ENCODE peak calls at places on chromosomes 12 and 14, in four cellular contexts. One of them, this sample, is unnamed.

GRCh38 chr14:34013714-34014055 is 62.8 kb upstream of the EGLN3 start:
- DNase-seq in H1: no peak
- DNase-seq in GM12878: no peak
- DNase-seq in K562: no peak
- DNase-seq in this sample: no peak

GRCh38 chr14:76862546-76863282 is 36.5 kb downstream of the LRRC74A start:
- DNase-seq in H1: no peak
- DNase-seq in K562: no peak
- DNase-seq in GM12878: no peak
- DNase-seq in this sample: no peak

GRCh38 chr14:22978873-22979671 is 3.3 kb downstream of the AJUBA start:
- DNase-seq in GM12878: no peak
- DNase-seq in H1: no peak
- DNase-seq in K562: no peak
- DNase-seq in this sample: no peak

GRCh38 chr12:5013206-5013830 is 30.4 kb upstream of the KCNA5 start:
- DNase-seq in H1: no peak
- DNase-seq in GM12878: no peak
- DNase-seq in K562: no peak
- DNase-seq in this sample: no peak

GRCh38 chr12:86137936-86138335 is 118.3 kb downstream of the MGAT4C start:
- DNase-seq in H1: no peak
- DNase-seq in GM12878: no peak
- DNase-seq in K562: no peak
- DNase-seq in this sample: no peak

GRCh38 chr14:60878121-60878520 is 102.8 kb downstream of the TRMT5 start:
- DNase-seq in H1: no peak
- DNase-seq in K562: no peak
- DNase-seq in GM12878: no peak
- DNase-seq in this sample: no peak

GRCh38 chr12:69509308-69509736 is 39.1 kb downstream of the FRS2 start:
- DNase-seq in GM12878: no peak
- DNase-seq in K562: no peak
- DNase-seq in H1: no peak
- DNase-seq in this sample: no peak

GRCh38 chr14:76836029-76836630 is 9.9 kb downstream of the LRRC74A start:
- DNase-seq in K562: no peak
- DNase-seq in GM12878: no peak
- DNase-seq in H1: no peak
- DNase-seq in this sample: no peak

GRCh38 chr14:99138999-99139865 is 132.8 kb downstream of the BCL11B start:
- DNase-seq in GM12878: no peak
- DNase-seq in H1: no peak
- DNase-seq in K562: no peak
- DNase-seq in this sample: no peak

GRCh38 chr12:57754411-57755193 is at the start of gene MARCHF9:
- DNase-seq in GM12878: no peak
- DNase-seq in K562: peak
- DNase-seq in H1: no peak
- DNase-seq in this sample: no peak

GRCh38 chr14:37594238-37594915 is 672 bp downstream of the FOXA1 start:
- DNase-seq in GM12878: no peak
- DNase-seq in K562: peak
- DNase-seq in H1: no peak
- DNase-seq in this sample: peak

GRCh38 chr12:75480469-75480949 is at the start of gene GLIPR1:
- DNase-seq in H1: no peak
- DNase-seq in K562: no peak
- DNase-seq in GM12878: peak
- DNase-seq in this sample: peak

GRCh38 chr12:50087995-50088394 is 2.9 kb downstream of the SMARCD1 start:
- DNase-seq in K562: no peak
- DNase-seq in H1: no peak
- DNase-seq in GM12878: no peak
- DNase-seq in this sample: peak

GRCh38 chr12:58378038-58378437 is 436.7 kb downstream of the ATP23 start:
- DNase-seq in GM12878: no peak
- DNase-seq in K562: no peak
- DNase-seq in H1: no peak
- DNase-seq in this sample: no peak

GRCh38 chr12:5173511-5174011 is 129.9 kb downstream of the KCNA5 start:
- DNase-seq in K562: no peak
- DNase-seq in H1: no peak
- DNase-seq in GM12878: no peak
- DNase-seq in this sample: no peak

GRCh38 chr12:68158427-68158826 is 1.1 kb downstream of the IFNG start:
- DNase-seq in K562: peak
- DNase-seq in GM12878: no peak
- DNase-seq in H1: no peak
- DNase-seq in this sample: no peak

GRCh38 chr14:71372411-71372838 is 465.2 kb downstream of the PCNX1 start:
- DNase-seq in H1: no peak
- DNase-seq in GM12878: no peak
- DNase-seq in K562: no peak
- DNase-seq in this sample: peak

GRCh38 chr12:104372048-104372720 is 68.6 kb downstream of the EID3 start:
- DNase-seq in K562: no peak
- DNase-seq in GM12878: no peak
- DNase-seq in H1: no peak
- DNase-seq in this sample: no peak

GRCh38 chr14:78083837-78084236 is 86.3 kb upstream of the NRXN3 start:
- DNase-seq in GM12878: no peak
- DNase-seq in H1: no peak
- DNase-seq in K562: no peak
- DNase-seq in this sample: no peak

GRCh38 chr14:52068741-52069616 is at the start of gene NID2:
- DNase-seq in GM12878: no peak
- DNase-seq in H1: peak
- DNase-seq in K562: peak
- DNase-seq in this sample: peak

GRCh38 chr14:99590746-99591555 is 13.1 kb downstream of the CCDC85C start:
- DNase-seq in GM12878: no peak
- DNase-seq in H1: no peak
- DNase-seq in K562: no peak
- DNase-seq in this sample: no peak

GRCh38 chr12:116539361-116539771 is 19.8 kb upstream of the MAP1LC3B2 start:
- DNase-seq in K562: no peak
- DNase-seq in H1: no peak
- DNase-seq in GM12878: no peak
- DNase-seq in this sample: no peak

GRCh38 chr14:55446127-55446736 is 5.8 kb upstream of the TBPL2 start:
- DNase-seq in GM12878: no peak
- DNase-seq in H1: no peak
- DNase-seq in K562: peak
- DNase-seq in this sample: peak

GRCh38 chr14:31582286-31582691 is 21.1 kb downstream of the NUBPL start:
- DNase-seq in K562: no peak
- DNase-seq in GM12878: no peak
- DNase-seq in H1: no peak
- DNase-seq in this sample: no peak

GRCh38 chr12:21502164-21502496 is 541 bp downstream of the GOLT1B start:
- DNase-seq in GM12878: peak
- DNase-seq in K562: no peak
- DNase-seq in H1: no peak
- DNase-seq in this sample: peak

GRCh38 chr14:21454843-21455550 is 926 bp downstream of the CHD8 start:
- DNase-seq in K562: no peak
- DNase-seq in H1: no peak
- DNase-seq in GM12878: no peak
- DNase-seq in this sample: peak

GRCh38 chr14:28774764-28775738 is 8.5 kb downstream of the FOXG1 start:
- DNase-seq in K562: no peak
- DNase-seq in GM12878: no peak
- DNase-seq in H1: no peak
- DNase-seq in this sample: no peak

GRCh38 chr12:1878695-1879094 is 39.8 kb downstream of the CACNA2D4 start:
- DNase-seq in H1: no peak
- DNase-seq in GM12878: no peak
- DNase-seq in K562: no peak
- DNase-seq in this sample: no peak

GRCh38 chr12:30461011-30461670 is 234.5 kb downstream of the IPO8 start:
- DNase-seq in H1: no peak
- DNase-seq in K562: no peak
- DNase-seq in GM12878: no peak
- DNase-seq in this sample: no peak

GRCh38 chr12:63319386-63319785 is 168.4 kb upstream of the AVPR1A start:
- DNase-seq in K562: no peak
- DNase-seq in GM12878: no peak
- DNase-seq in H1: no peak
- DNase-seq in this sample: no peak

GRCh38 chr12:5184159-5184558 is 140.5 kb downstream of the KCNA5 start:
- DNase-seq in GM12878: no peak
- DNase-seq in H1: no peak
- DNase-seq in K562: no peak
- DNase-seq in this sample: no peak

GRCh38 chr14:102573591-102574046 is 18.8 kb upstream of the RCOR1 start:
- DNase-seq in K562: no peak
- DNase-seq in H1: no peak
- DNase-seq in GM12878: no peak
- DNase-seq in this sample: no peak

GRCh38 chr12:50401383-50402155 is 884 bp downstream of the LARP4 start:
- DNase-seq in GM12878: no peak
- DNase-seq in K562: peak
- DNase-seq in H1: no peak
- DNase-seq in this sample: no peak

GRCh38 chr14:59177229-59177628 is 11.2 kb upstream of the DAAM1 start:
- DNase-seq in H1: no peak
- DNase-seq in GM12878: no peak
- DNase-seq in K562: no peak
- DNase-seq in this sample: no peak

GRCh38 chr12:32257695-32258496 is 141.5 kb upstream of the FGD4 start:
- DNase-seq in K562: no peak
- DNase-seq in GM12878: no peak
- DNase-seq in H1: no peak
- DNase-seq in this sample: no peak

GRCh38 chr12:46660276-46660675 is 165.5 kb downstream of the SLC38A4 start:
- DNase-seq in GM12878: no peak
- DNase-seq in K562: no peak
- DNase-seq in H1: no peak
- DNase-seq in this sample: no peak

GRCh38 chr12:30970559-30971202 is 44.1 kb downstream of the TSPAN11 start:
- DNase-seq in H1: no peak
- DNase-seq in K562: no peak
- DNase-seq in GM12878: no peak
- DNase-seq in this sample: no peak

GRCh38 chr12:109695961-109696461 is 17.6 kb upstream of the FAM222A start:
- DNase-seq in K562: peak
- DNase-seq in GM12878: no peak
- DNase-seq in H1: no peak
- DNase-seq in this sample: peak

GRCh38 chr12:122333142-122334087 is 67.1 kb upstream of the VPS33A start:
- DNase-seq in H1: no peak
- DNase-seq in GM12878: no peak
- DNase-seq in K562: peak
- DNase-seq in this sample: no peak

GRCh38 chr12:122336015-122336946 is 70.0 kb upstream of the VPS33A start:
- DNase-seq in GM12878: no peak
- DNase-seq in H1: no peak
- DNase-seq in K562: peak
- DNase-seq in this sample: peak
- TF ChIP-seq BRCA1 in GM12878: no peak
- TF ChIP-seq BRCA1 in H1: no peak
- TF ChIP-seq BRCA1 in K562: no peak
- TF ChIP-seq BRCA1 in this sample: no peak

GRCh38 chr12:95368931-95369330 is 105.0 kb upstream of the METAP2 start:
- DNase-seq in H1: no peak
- DNase-seq in K562: no peak
- DNase-seq in GM12878: no peak
- DNase-seq in this sample: no peak

GRCh38 chr12:95371571-95371970 is 102.4 kb upstream of the METAP2 start:
- DNase-seq in K562: no peak
- DNase-seq in H1: no peak
- DNase-seq in GM12878: no peak
- DNase-seq in this sample: no peak

GRCh38 chr12:95365912-95366311 is 108.0 kb upstream of the METAP2 start:
- DNase-seq in GM12878: no peak
- DNase-seq in H1: no peak
- DNase-seq in K562: no peak
- DNase-seq in this sample: no peak
- TF ChIP-seq BRCA1 in GM12878: no peak
- TF ChIP-seq BRCA1 in H1: no peak
- TF ChIP-seq BRCA1 in K562: no peak
- TF ChIP-seq BRCA1 in this sample: no peak

DNA sequence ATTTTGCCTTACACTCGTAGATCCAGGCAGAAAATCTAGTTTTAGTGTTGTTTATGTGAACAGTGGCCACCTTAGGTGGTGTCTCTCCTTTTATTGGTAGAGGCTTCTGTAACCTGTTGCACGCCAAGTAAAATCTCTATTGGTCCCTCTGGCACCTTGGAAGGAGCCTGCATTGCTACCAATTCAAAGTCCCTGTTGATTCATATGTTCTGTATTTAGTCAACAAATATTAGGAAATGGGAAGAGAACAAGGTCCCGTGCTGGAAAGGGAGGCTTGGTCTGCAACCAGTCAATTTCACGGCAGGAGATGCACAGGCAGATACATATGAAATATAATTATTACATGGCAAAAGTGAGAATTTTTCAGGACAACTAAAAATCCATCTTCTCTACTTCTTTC is 6.4 kb upstream of the GPHN start:
- DNase-seq in GM12878: no peak
- DNase-seq in K562: no peak
- DNase-seq in H1: no peak
- DNase-seq in this sample: no peak
- TF ChIP-seq BRCA1 in GM12878: no peak
- TF ChIP-seq BRCA1 in K562: no peak
- TF ChIP-seq BRCA1 in H1: no peak
- TF ChIP-seq BRCA1 in this sample: no peak

GRCh38 chr12:114152890-114153289 is 186.8 kb upstream of the RBM19 start:
- DNase-seq in GM12878: no peak
- DNase-seq in K562: no peak
- DNase-seq in H1: no peak
- DNase-seq in this sample: no peak
- TF ChIP-seq BRCA1 in GM12878: no peak
- TF ChIP-seq BRCA1 in K562: no peak
- TF ChIP-seq BRCA1 in H1: no peak
- TF ChIP-seq BRCA1 in this sample: no peak

This sample was measured in HepG2.